ENCODE peak calls at places on chromosomes 3 and 15, in seven cellular contexts. C is A549, T is thoracic aorta, F is AG04450, X is astrocyte of the cerebellum, A is suprapubic skin, D is body of pancreas. W is an unnamed sample.

GRCh38 chr3:112984485-112984884 is 6.3 kb upstream of the GTPBP8 start:
- DNase-seq in C (no peak), T (no peak), F (no peak), X (no peak), A (no peak), D (peak; percentile 16), W (no peak)

GRCh38 chr15:90465140-90465929 is 64.4 kb upstream of the CRTC3 start:
- DNase-seq in C (no peak), T (no peak), F (no peak), X (peak; percentile 53), A (no peak), D (no peak), W (peak; percentile 96)

GRCh38 chr3:15953841-15954240 is 156.1 kb upstream of the ANKRD28 start:
- DNase-seq in C (peak; percentile 19), T (no peak), F (no peak), X (no peak), A (no peak), D (no peak), W (no peak)

GRCh38 chr15:38300395-38300794 is 47.8 kb downstream of the SPRED1 start:
- DNase-seq in C (no peak), T (no peak), F (no peak), X (no peak), A (no peak), D (no peak), W (peak; percentile 58)

GRCh38 chr3:12994357-12994606 is 78.9 kb downstream of the IQSEC1 start:
- DNase-seq in C (peak; percentile 21), T (no peak), F (no peak), X (no peak), A (no peak), D (peak; percentile 55), W (no peak)

GRCh38 chr3:197730200-197730599 is 6.5 kb downstream of the RUBCN start:
- DNase-seq in C (peak; percentile 53), T (no peak), F (no peak), X (peak; percentile 78), A (no peak), D (no peak), W (peak; percentile 82)

GRCh38 chr3:43867673-43868072 is 176.9 kb downstream of the ABHD5 start:
- DNase-seq in C (peak; percentile 42), T (no peak), F (peak; percentile 33), X (peak; percentile 27), A (no peak), D (no peak), W (peak; percentile 88)

GRCh38 chr15:40873625-40874561 is at the start of gene RHOV:
- DNase-seq in C (peak; percentile 83), T (no peak), F (no peak), X (no peak), A (peak; percentile 80), D (peak; percentile 92), W (no peak)

GRCh38 chr15:65132841-65133549 is 613 bp downstream of the PDCD7 start:
- DNase-seq in C (peak; percentile 55), T (no peak), F (peak; percentile 7), X (peak; percentile 8), A (peak; percentile 62), D (peak; percentile 42), W (peak; percentile 40)

GRCh38 chr15:63211549-63211948 is 22.1 kb downstream of the RAB8B start:
- DNase-seq in C (no peak), T (no peak), F (no peak), X (no peak), A (no peak), D (no peak), W (no peak)

GRCh38 chr3:173690542-173690941 is 293.0 kb downstream of the NLGN1 start:
- DNase-seq in C (no peak), T (no peak), F (no peak), X (peak; percentile 40), A (no peak), D (no peak), W (peak; percentile 13)

GRCh38 chr3:128725547-128725931 is 444 bp upstream of the RAB7A start:
- DNase-seq in C (no peak), T (no peak), F (no peak), X (no peak), A (no peak), D (no peak), W (no peak)

GRCh38 chr15:92832992-92833438 is 67.1 kb upstream of the CHD2 start:
- DNase-seq in C (no peak), T (no peak), F (no peak), X (no peak), A (no peak), D (no peak), W (peak; percentile 48)

GRCh38 chr15:92829875-92830274 is 70.2 kb upstream of the CHD2 start:
- DNase-seq in C (no peak), T (no peak), F (no peak), X (no peak), A (no peak), D (no peak), W (no peak)

GRCh38 chr15:92833493-92834271 is 66.4 kb upstream of the CHD2 start:
- DNase-seq in C (no peak), T (no peak), F (no peak), X (no peak), A (no peak), D (no peak), W (no peak)

GRCh38 chr15:92831459-92832229 is 68.5 kb upstream of the CHD2 start:
- DNase-seq in C (peak; percentile 95), T (peak; percentile 86), F (peak; percentile 89), X (peak; percentile 95), A (peak; percentile 91), D (peak; percentile 95), W (peak; percentile 94)
- H3K4me3 ChIP-seq in C (peak overlapping the region; percentile 12), T (peak overlapping the region; percentile 63), F (peak overlapping the region; percentile 8), X (peak overlapping the region; percentile 2), A (peak overlapping the region; percentile 34), D (no peak overlapping the region), W (no peak overlapping the region)

GRCh38 chr3:57041674-57042073 is 18.8 kb upstream of the SPATA12 start:
- DNase-seq in C (no peak), T (no peak), F (no peak), X (no peak), A (no peak), D (no peak), W (no peak)

GRCh38 chr3:57043518-57043917 is 16.9 kb upstream of the SPATA12 start:
- DNase-seq in C (no peak), T (no peak), F (no peak), X (no peak), A (no peak), D (no peak), W (no peak)

GRCh38 chr3:57036952-57037351 is 23.5 kb upstream of the SPATA12 start:
- DNase-seq in C (no peak), T (no peak), F (no peak), X (no peak), A (no peak), D (no peak), W (no peak)

DNA sequence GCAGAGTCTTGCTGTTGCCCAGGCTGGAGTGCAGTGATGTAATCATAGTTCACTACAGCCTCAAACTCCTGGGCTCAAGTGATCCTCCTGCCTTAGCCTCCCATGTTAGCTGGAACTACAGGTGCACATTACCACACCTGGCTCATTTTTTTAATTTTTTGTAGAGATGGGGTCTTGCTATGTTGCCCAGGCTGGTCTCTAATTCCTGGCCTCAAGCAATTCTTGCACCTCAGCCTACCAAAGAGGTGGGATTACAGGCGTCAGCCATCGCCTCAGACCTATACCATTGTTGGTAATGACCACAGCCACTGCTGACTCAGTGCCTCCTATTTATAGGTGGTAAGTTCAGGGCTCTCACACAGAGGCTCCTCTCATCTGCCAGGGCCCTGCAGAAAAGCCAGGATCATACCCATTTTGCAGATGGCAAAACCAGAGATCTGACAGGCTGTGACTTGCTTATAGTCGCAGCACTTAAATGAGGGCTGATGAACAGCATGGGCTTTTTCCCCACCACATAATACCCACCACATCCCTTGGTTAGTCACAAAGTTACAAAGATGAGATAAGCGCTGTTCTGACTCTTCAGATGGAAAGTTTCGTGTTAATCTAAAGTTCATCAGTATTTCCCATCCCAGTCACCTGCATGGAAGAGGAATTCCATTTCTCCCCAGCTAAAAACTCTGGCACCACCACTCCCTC is 21.8 kb upstream of the SPATA12 start:
- DNase-seq in C (no peak), T (no peak), F (no peak), X (no peak), A (no peak), D (no peak), W (no peak)
- TF ChIP-seq CTCF in C (no peak), T (no peak), F (no peak), X (no peak), A (no peak), D (no peak), W (no peak)

DNA sequence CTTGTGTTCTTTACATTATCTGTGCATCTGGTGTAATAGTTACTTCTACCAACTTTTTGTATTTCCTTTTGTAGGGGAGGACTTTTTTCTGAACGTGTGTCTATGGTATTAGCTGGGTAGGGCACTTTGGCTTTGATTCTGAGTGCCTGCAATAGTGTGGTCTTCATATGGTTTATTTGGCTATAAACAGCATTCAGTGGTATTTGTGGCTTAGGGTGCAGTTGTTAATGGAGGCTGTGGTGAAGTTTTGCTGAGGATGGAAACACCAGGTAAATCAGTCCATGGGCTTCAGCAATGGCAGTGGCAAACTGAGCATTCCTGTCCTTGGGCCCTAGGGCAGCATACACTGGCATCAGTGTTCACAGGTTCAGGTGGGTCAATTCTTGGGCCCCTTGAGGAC is 230.6 kb upstream of the CTNNB1 start:
- DNase-seq in C (no peak), T (no peak), F (no peak), X (no peak), A (no peak), D (no peak), W (no peak)
- H3K4me3 ChIP-seq in C (no peak overlapping the region), T (no peak overlapping the region), F (no peak overlapping the region), X (no peak overlapping the region), A (no peak overlapping the region), D (no peak overlapping the region), W (no peak overlapping the region)

DNA sequence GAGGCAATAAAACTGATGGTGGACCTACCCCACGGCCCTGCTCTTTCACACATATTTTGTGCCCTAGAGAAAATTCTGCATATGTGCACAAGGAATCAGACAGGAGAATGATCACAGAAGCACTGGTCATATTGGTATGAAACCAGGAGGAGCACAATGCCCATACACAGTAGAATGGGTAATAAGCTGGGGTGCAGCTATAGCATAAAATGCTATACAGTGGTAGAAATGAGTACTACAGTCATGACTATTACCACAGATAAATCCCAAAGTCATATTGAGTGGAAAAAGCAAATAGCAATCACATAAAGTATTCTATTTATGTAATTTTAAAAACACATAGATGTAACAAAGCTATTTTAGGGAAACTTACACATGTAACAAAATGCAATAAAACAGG is 175.9 kb upstream of the SLC24A5 start:
- DNase-seq in C (no peak), T (no peak), F (no peak), X (no peak), A (no peak), D (no peak), W (no peak)
- TF ChIP-seq CTCF in C (no peak), T (peak; percentile 8), F (no peak), X (no peak), A (peak; percentile 8), D (no peak), W (no peak)

W was measured in fibroblast of the aortic adventitia.